ENCODE peak calls at places on chromosome 21, in six cellular contexts. S, I, B, G, M and Q are unnamed samples. For H3K4me1, the result is how much of the 10 kb centered on the place peaks cover.

GRCh38 chr21:37914211-37914900 is 1.9 kb downstream of the KCNJ6 start:
- DNase-seq in S (no peak), I (no peak), B (no peak), G (no peak), M (peak), Q (no peak)

GRCh38 chr21:19810779-19811178 is 1187.4 kb upstream of the NCAM2 start:
- DNase-seq in S (no peak), I (no peak), B (no peak), G (no peak), M (no peak), Q (no peak)

GRCh38 chr21:40318371-40318770 is 451.1 kb downstream of the PCP4 start:
- DNase-seq in S (no peak), I (no peak), B (no peak), G (no peak), M (no peak), Q (no peak)

GRCh38 chr21:41247561-41247968 is 69.0 kb upstream of the FAM3B start:
- DNase-seq in S (peak), I (no peak), B (no peak), G (no peak), M (no peak), Q (peak)

GRCh38 chr21:39077816-39078215 is 105.4 kb downstream of the PSMG1 start:
- DNase-seq in S (no peak), I (no peak), B (no peak), G (no peak), M (no peak), Q (no peak)

GRCh38 chr21:40340357-40340756 is 473.1 kb downstream of the PCP4 start:
- DNase-seq in S (no peak), I (no peak), B (no peak), G (no peak), M (peak), Q (no peak)

GRCh38 chr21:19999369-20000272 is 998.6 kb upstream of the NCAM2 start:
- DNase-seq in S (no peak), I (no peak), B (no peak), G (no peak), M (no peak), Q (no peak)

GRCh38 chr21:36606983-36607325 is 92.0 kb upstream of the SIM2 start:
- DNase-seq in S (no peak), I (no peak), B (no peak), G (no peak), M (no peak), Q (no peak)

GRCh38 chr21:40054403-40054802 is 187.2 kb downstream of the PCP4 start:
- DNase-seq in S (peak), I (no peak), B (no peak), G (peak), M (no peak), Q (no peak)

GRCh38 chr21:14513772-14514171 is 32.3 kb downstream of the SAMSN1 start:
- DNase-seq in S (no peak), I (no peak), B (no peak), G (no peak), M (no peak), Q (no peak)

GRCh38 chr21:33543505-33544129 is 779 bp downstream of the SON start:
- DNase-seq in S (peak), I (peak), B (no peak), G (peak), M (no peak), Q (no peak)

GRCh38 chr21:31900121-31900895 is 27.5 kb downstream of the HUNK start:
- DNase-seq in S (peak), I (no peak), B (peak), G (no peak), M (no peak), Q (no peak)

GRCh38 chr21:41972511-41973205 is 18.8 kb upstream of the C2CD2 start:
- DNase-seq in S (no peak), I (no peak), B (no peak), G (no peak), M (no peak), Q (no peak)

GRCh38 chr21:41168391-41169257 is 664 bp downstream of the BACE2 start:
- DNase-seq in S (peak), I (peak), B (peak), G (peak), M (peak), Q (peak)

GRCh38 chr21:33158654-33159053 is 71.1 kb upstream of the IFNAR2 start:
- DNase-seq in S (no peak), I (no peak), B (no peak), G (no peak), M (no peak), Q (no peak)

GRCh38 chr21:43602277-43603229 is 56.7 kb downstream of the HSF2BP start:
- DNase-seq in S (no peak), I (no peak), B (no peak), G (no peak), M (no peak), Q (no peak)
- TF ChIP-seq EP300 in S (no peak), I (no peak), B (no peak), G (no peak), M (no peak), Q (no peak)

DNA sequence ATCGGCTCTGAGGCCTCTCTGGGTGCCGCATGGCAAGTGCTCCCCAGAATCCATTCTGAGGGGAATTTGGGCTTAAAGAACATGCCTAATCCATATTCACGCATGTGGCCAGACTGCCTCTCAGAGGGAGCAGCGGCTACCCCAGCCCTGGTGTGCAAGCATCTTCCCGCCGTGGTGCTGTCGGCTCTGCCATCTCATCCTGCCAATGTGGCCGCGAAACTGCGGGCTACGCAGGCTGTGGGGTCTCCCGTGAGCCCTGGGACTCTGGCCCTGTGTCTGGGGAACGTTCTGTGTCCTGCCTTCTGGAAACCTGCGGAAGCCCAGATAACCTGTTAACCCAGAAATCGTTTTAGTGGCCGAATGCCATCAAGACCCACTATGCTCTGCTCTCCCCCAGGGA is 60.7 kb downstream of the SLC19A1 start:
- DNase-seq in S (no peak), I (no peak), B (no peak), G (no peak), M (no peak), Q (no peak)
- H3K4me1 ChIP-seq in S (under half), I (under half), B (under half), G (under half), M (under half), Q (under half)

GRCh38 chr21:28799926-28800325 is 192.8 kb downstream of the LTN1 start:
- DNase-seq in S (no peak), I (no peak), B (no peak), G (peak), M (no peak), Q (no peak)
- TF ChIP-seq EP300 in S (no peak), I (no peak), B (no peak), G (peak), M (no peak), Q (no peak)

DNA sequence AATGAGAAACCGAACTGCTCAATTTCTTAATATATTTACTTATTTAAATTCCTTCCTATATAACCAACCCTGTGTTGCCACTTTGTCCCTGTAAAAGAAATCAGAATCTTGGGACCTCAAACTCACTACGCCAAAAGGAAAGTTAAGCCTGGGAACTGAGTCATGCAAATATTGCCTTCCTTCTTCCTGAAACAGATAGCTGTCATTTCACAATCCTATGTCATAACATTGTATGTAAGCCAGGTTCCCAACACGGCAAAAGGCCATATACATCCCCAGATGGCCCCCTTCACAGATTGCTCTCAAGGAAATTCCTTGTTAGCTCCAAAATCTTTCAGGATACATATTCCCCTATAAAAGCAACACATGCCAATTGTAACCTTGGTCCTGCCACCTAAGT is 39.7 kb downstream of the C21orf91 start:
- DNase-seq in S (no peak), I (no peak), B (no peak), G (no peak), M (no peak), Q (no peak)
- H3K4me1 ChIP-seq in S (under half), I (under half), B (under half), G (under half), M (under half), Q (under half)

GRCh38 chr21:26041441-26042180 is 129.0 kb downstream of the APP start:
- DNase-seq in S (no peak), I (no peak), B (no peak), G (no peak), M (peak), Q (no peak)
- TF ChIP-seq EP300 in S (no peak), I (no peak), B (no peak), G (no peak), M (no peak), Q (no peak)

GRCh38 chr21:45167796-45168222 is 93.4 kb downstream of the ADARB1 start:
- DNase-seq in S (no peak), I (no peak), B (no peak), G (no peak), M (no peak), Q (no peak)
- H3K4me1 ChIP-seq in S (under half), I (under half), B (under half), G (under half), M (under half), Q (under half)

GRCh38 chr21:16913010-16913409 is 599.8 kb upstream of the CXADR start:
- DNase-seq in S (no peak), I (no peak), B (peak), G (no peak), M (peak), Q (no peak)

GRCh38 chr21:16912075-16912474 is 600.8 kb upstream of the CXADR start:
- DNase-seq in S (no peak), I (no peak), B (no peak), G (no peak), M (no peak), Q (no peak)

GRCh38 chr21:16910435-16911165 is 602.2 kb upstream of the CXADR start:
- DNase-seq in S (no peak), I (no peak), B (no peak), G (no peak), M (no peak), Q (no peak)

GRCh38 chr21:16911166-16911607 is 601.7 kb upstream of the CXADR start:
- DNase-seq in S (no peak), I (no peak), B (no peak), G (no peak), M (peak), Q (no peak)

GRCh38 chr21:16908087-16908486 is 604.8 kb upstream of the CXADR start:
- DNase-seq in S (no peak), I (no peak), B (peak), G (peak), M (no peak), Q (no peak)
- TF ChIP-seq EP300 in S (no peak), I (peak), B (no peak), G (peak), M (no peak), Q (no peak)

DNA sequence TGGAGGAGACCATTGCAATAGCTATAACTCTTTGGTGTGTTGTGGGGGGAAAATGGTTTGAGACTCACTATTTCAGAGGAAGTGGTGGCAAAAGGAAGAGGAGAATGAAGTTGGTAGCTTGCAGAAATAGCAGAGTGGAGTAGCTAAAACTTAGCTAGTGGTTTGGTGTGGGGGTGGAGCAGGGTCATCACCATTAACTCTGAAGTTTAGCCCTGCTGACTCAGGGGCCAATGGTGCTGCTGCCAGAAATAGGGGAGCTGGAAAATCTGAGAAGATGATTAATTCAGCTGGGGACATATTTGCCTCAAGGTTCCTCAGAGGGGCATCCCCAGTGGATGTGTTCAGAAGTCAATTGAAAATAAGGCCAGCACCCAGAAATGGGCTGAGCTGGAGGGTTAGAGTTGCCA is 65.4 kb downstream of the RUNX1 start:
- DNase-seq in S (no peak), I (no peak), B (no peak), G (no peak), M (no peak), Q (no peak)
- H3K4me1 ChIP-seq in S (under half), I (under half), B (under half), G (under half), M (under half), Q (under half)

GRCh38 chr21:43348801-43349261 is 78.1 kb downstream of the SIK1 start:
- DNase-seq in S (no peak), I (no peak), B (no peak), G (no peak), M (no peak), Q (no peak)
- TF ChIP-seq EP300 in S (no peak), I (peak), B (no peak), G (no peak), M (no peak), Q (no peak)

GRCh38 chr21:42988234-42988965 is 14.0 kb downstream of the PKNOX1 start:
- DNase-seq in S (no peak), I (no peak), B (no peak), G (no peak), M (no peak), Q (no peak)
- H3K4me1 ChIP-seq in S (under half), I (under half), B (under half), G (under half), M (under half), Q (under half)